ENCODE peak calls at places on chromosome 15, in five cellular contexts. X is K562, Z is HepG2, U is H1, D is HCT116. P is an unnamed sample. For H3K9me3, the result is how much of the 10 kb centered on the place peaks cover.

GRCh38 chr15:56886450-56886856 is 32.0 kb upstream of the TCF12 start:
- DNase-seq in X (no peak), Z (peak), U (no peak), D (no peak), P (no peak)

GRCh38 chr15:69591905-69592508 is 139.4 kb downstream of the RPLP1 start:
- DNase-seq in X (no peak), Z (peak), U (no peak), D (no peak), P (no peak)

GRCh38 chr15:89482139-89482538 is 14.2 kb downstream of the RHCG start:
- DNase-seq in X (no peak), Z (no peak), U (no peak), D (no peak), P (no peak)

GRCh38 chr15:60006203-60006782 is 2.2 kb downstream of the FOXB1 start:
- DNase-seq in X (peak), Z (no peak), U (peak), D (no peak), P (no peak)

GRCh38 chr15:71224024-71224423 is 108.8 kb downstream of the THSD4 start:
- DNase-seq in X (no peak), Z (no peak), U (no peak), D (no peak), P (no peak)

GRCh38 chr15:74530771-74531143 is 10.3 kb upstream of the ARID3B start:
- DNase-seq in X (no peak), Z (no peak), U (no peak), D (no peak), P (no peak)

GRCh38 chr15:53197426-53197839 is 407.3 kb upstream of the ONECUT1 start:
- DNase-seq in X (peak), Z (peak), U (peak), D (peak), P (peak)

GRCh38 chr15:77225088-77225487 is 154.2 kb upstream of the TSPAN3 start:
- DNase-seq in X (no peak), Z (no peak), U (no peak), D (no peak), P (no peak)

GRCh38 chr15:40353697-40354096 is 2.9 kb downstream of the PHGR1 start:
- DNase-seq in X (no peak), Z (no peak), U (no peak), D (no peak), P (no peak)
- TF ChIP-seq ZNF274 in X (no peak), Z (no peak), U (no peak), D (no peak), P (no peak)

DNA sequence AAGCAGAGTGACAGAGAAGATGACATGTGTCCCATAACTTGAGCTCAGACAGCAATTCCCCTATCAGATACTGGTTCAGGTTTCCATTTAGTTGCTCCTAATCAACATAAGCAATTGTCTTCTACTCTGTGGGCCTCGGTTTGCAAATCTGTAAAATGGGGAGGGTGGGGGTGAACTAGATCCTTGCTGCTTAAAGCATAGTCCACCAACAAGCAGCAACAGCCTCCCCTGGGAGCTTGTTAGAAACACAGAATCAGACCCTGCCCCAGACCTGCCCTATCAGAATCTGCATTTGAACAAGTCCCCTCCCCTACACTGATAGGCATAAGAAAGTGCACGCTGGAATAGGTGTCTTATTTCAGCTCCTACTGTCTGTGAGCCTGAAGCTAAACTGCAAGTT is 87.8 kb downstream of the CEMIP start:
- DNase-seq in X (no peak), Z (no peak), U (no peak), D (no peak), P (peak)
- H3K4me3 ChIP-seq in X (no peak), Z (no peak), U (peak), D (no peak), P (no peak)

DNA sequence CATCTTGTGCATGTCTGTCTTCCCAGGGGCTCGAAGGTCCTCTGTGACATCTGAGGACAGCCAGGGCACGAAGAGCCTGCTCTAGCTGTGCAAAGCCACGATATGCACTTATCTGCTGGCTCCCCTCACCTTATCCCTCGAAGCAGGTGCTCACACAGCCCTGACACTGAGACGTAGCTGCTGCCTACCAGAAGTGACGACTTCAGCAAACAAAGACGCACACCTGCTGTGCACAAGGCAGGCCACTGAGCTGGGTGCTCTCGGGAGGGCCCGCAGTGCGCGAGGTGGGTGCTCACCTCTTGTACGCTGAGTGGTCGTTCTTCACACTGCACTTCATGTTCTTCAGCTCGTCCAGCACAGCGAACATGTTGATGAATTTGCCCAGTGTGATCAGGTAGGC is 37.3 kb downstream of the CYFIP1 start:
- DNase-seq in X (no peak), Z (no peak), U (no peak), D (no peak), P (no peak)
- H3K9me3 ChIP-seq in X (under half), Z (under half), U (under half), D (under half), P (under half)

DNA sequence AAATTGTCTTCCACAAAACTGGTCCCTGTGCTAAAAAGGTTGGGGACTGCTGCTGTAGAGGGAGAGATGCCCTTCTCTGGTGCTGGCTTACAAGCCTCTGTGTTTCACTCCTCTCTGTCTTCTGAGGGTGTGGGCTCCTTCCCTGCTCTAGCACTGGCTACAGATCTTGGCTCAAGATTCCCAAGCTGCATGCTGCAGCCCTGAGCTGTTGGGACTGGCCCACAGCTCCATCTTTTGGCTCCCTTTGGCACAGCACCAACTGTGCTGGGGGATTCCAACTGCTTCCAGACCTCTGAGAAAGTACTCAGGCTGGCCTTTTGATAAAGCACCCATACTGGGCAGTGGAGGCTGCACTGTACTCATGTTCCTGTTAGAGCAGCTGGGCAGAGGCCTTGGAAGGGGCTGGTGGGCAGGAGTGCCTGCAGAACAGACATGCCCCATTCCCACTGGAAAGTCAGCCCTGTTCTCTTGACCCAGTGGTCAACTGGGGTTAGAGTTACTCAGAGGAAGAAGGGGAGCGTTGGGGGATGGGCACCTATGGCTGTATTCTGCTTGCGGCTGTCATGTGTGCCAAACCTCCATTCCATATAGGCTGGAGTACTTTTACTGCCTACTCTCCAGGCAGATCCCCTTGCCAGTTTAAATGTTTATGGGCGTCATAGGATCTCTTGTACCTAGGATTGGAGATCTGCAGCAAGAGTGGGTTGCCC is 55.7 kb downstream of the GALK2 start:
- DNase-seq in X (peak), Z (no peak), U (peak), D (peak), P (no peak)
- TF ChIP-seq ZNF274 in X (no peak), Z (no peak), U (no peak), D (no peak), P (no peak)

GRCh38 chr15:51735611-51736010 is 1.8 kb downstream of the LYSMD2 start:
- DNase-seq in X (no peak), Z (no peak), U (no peak), D (no peak), P (no peak)

GRCh38 chr15:51735211-51735610 is 2.2 kb downstream of the LYSMD2 start:
- DNase-seq in X (no peak), Z (no peak), U (no peak), D (no peak), P (no peak)

GRCh38 chr15:51737538-51738305 is at the start of gene LYSMD2:
- DNase-seq in X (peak), Z (no peak), U (no peak), D (no peak), P (no peak)

GRCh38 chr15:51736646-51737537 is 563 bp downstream of the LYSMD2 start:
- DNase-seq in X (peak), Z (no peak), U (peak), D (no peak), P (no peak)

DNA sequence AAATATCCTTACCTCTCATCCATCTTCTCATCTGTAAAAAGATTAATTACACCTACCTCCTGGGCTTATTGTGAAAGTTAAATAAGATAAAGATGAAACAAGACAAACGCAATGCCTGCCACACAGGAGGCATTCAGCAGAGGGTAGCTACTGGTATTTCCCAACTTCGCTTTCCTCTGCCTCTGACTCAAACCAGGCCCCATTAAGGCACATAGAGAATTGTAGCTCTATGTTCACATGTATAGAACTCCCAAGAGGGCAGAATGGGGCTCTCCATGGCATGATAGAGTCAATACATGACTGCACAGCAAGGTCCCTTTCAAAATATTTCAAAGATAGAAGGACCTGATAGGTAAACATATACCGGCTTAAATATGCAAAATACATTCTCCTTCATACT is 1.4 kb downstream of the LYSMD2 start:
- DNase-seq in X (no peak), Z (no peak), U (no peak), D (no peak), P (no peak)
- H3K4me3 ChIP-seq in X (peak), Z (no peak), U (no peak), D (peak), P (no peak)

GRCh38 chr15:20358781-20359414 is 182.7 kb downstream of the GOLGA6L6 start:
- DNase-seq in X (no peak), Z (no peak), U (no peak), D (no peak), P (no peak)
- H3K9me3 ChIP-seq in X (under half), Z (under half), U (under half), D (half or more), P (under half)

GRCh38 chr15:39347453-39347852 is 233.4 kb upstream of the THBS1 start:
- DNase-seq in X (no peak), Z (no peak), U (no peak), D (no peak), P (no peak)

GRCh38 chr15:39341238-39341637 is 239.6 kb upstream of the THBS1 start:
- DNase-seq in X (no peak), Z (no peak), U (no peak), D (no peak), P (no peak)

GRCh38 chr15:39345176-39345575 is 235.7 kb upstream of the THBS1 start:
- DNase-seq in X (no peak), Z (no peak), U (no peak), D (no peak), P (peak)

DNA sequence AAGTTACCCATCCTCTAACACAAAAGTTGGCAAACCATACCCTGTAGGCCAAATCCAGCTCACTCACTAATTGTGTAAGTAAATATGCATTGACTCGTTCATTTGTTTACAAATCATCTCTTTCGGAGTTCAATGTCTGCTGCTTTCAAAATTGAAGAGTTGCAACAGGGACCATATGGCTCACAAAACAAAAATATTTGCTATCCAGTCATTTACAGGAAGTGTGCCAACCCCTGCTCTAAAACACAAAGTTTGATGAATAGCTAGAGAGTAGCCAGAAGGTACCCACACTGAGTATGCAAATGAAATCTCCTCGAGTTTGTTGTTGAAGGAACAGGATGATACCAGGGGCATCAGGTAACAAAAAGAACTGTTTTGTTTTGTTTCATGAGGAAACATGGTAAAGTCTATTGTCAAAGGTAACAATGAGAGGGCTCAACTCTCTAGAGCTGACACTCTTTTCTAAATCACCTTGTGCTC is 236.2 kb upstream of the THBS1 start:
- DNase-seq in X (no peak), Z (peak), U (no peak), D (no peak), P (peak)
- TF ChIP-seq ZNF274 in X (no peak), Z (no peak), U (no peak), D (no peak), P (no peak)

GRCh38 chr15:62462721-62463120 is 297.6 kb upstream of the C2CD4B start:
- DNase-seq in X (no peak), Z (no peak), U (no peak), D (no peak), P (no peak)

GRCh38 chr15:62462268-62462667 is 297.2 kb upstream of the C2CD4B start:
- DNase-seq in X (no peak), Z (no peak), U (no peak), D (no peak), P (no peak)

GRCh38 chr15:62464705-62465104 is 299.6 kb upstream of the C2CD4B start:
- DNase-seq in X (no peak), Z (no peak), U (no peak), D (no peak), P (no peak)

GRCh38 chr15:62469478-62469873 is 304.4 kb upstream of the C2CD4B start:
- DNase-seq in X (no peak), Z (no peak), U (no peak), D (no peak), P (no peak)

DNA sequence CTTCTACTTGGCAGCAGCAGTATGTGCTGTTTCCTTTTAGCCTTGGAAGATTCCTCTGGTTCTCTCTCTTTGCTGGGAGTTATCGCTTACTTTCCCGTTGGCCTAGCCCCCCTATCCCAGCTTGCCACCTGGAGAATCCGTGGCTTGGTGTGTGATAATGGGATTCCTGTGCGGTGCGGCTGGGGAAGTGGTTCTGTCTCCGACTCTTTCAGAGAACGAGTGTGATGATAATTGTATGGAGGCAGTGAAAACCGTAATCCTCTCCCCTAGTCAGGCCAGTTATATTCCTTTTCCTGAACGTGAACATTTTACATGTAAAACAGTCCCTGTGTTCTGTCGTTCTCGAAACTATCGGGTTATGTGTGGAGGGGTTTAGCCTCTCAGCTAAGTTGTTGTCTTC is 300.1 kb upstream of the C2CD4B start:
- DNase-seq in X (no peak), Z (no peak), U (no peak), D (no peak), P (no peak)
- H3K4me3 ChIP-seq in X (no peak), Z (no peak), U (peak), D (no peak), P (no peak)

GRCh38 chr15:97027772-97028171 is 697.3 kb downstream of the NR2F2 start:
- DNase-seq in X (no peak), Z (no peak), U (no peak), D (no peak), P (no peak)
- H3K9me3 ChIP-seq in X (under half), Z (half or more), U (under half), D (under half), P (under half)

GRCh38 chr15:67138946-67139855 is 73.8 kb downstream of the SMAD3 start:
- DNase-seq in X (no peak), Z (no peak), U (no peak), D (no peak), P (no peak)
- TF ChIP-seq ZNF274 in X (no peak), Z (no peak), U (no peak), D (no peak), P (no peak)

P was measured in NT2/D1.